ENCODE peak calls at places on chromosomes 7 and 10, in ten cellular contexts. H is IMR-90; T is AG04450; L is skeletal muscle cell; S is OCI-LY7; M is cardiac muscle cell; Z is lower lobe of right lung; U is CD4-positive, CD25-positive, alpha-beta regulatory T cell; B is cardiac fibroblast; I is testis. C is an unnamed sample.

GRCh38 chr7:95609277-95609971 is 13.1 kb upstream of the PDK4 start:
- DNase-seq in B (peak), L (no peak), M (peak), Z (no peak), S (no peak), I (peak), H (peak), T (no peak), U (no peak), C (peak)

GRCh38 chr10:69269761-69270160 is 8.5 kb upstream of the HK1 start:
- DNase-seq in B (peak), S (no peak), Z (no peak), L (peak), U (no peak), H (peak), M (peak), T (no peak), I (no peak), C (no peak)

GRCh38 chr7:129489491-129489890 is 12.8 kb upstream of the SMKR1 start:
- DNase-seq in T (peak), H (peak), S (no peak), U (no peak), B (peak), Z (no peak), I (no peak), L (peak), M (peak), C (peak)

GRCh38 chr7:80581472-80581871 is 57.0 kb upstream of the CD36 start:
- DNase-seq in Z (no peak), H (peak), T (no peak), L (peak), I (no peak), U (no peak), B (peak), S (no peak), M (no peak), C (no peak)

GRCh38 chr10:108612485-108612884 is 1310.8 kb downstream of the XPNPEP1 start:
- DNase-seq in U (no peak), Z (no peak), S (no peak), L (no peak), M (no peak), H (no peak), T (no peak), I (no peak), B (no peak), C (no peak)

GRCh38 chr10:16545126-16545736 is 23.6 kb upstream of the C1QL3 start:
- DNase-seq in B (peak), T (no peak), I (no peak), M (peak), L (no peak), H (peak), S (peak), Z (no peak), U (peak), C (peak)

GRCh38 chr7:84712326-84712725 is 474.5 kb downstream of the SEMA3D start:
- DNase-seq in Z (no peak), S (no peak), M (peak), I (no peak), H (peak), U (no peak), B (peak), T (no peak), L (no peak), C (no peak)

GRCh38 chr7:84042110-84042539 is 152.5 kb downstream of the SEMA3A start:
- DNase-seq in L (peak), T (peak), B (peak), Z (no peak), U (no peak), S (no peak), M (peak), I (no peak), H (peak), C (peak)

GRCh38 chr7:156401617-156402016 is 239.0 kb upstream of the RNF32 start:
- DNase-seq in H (no peak), M (no peak), L (no peak), Z (no peak), U (no peak), B (no peak), I (no peak), S (no peak), T (no peak), C (no peak)

GRCh38 chr10:66455304-66455703 is 470.5 kb upstream of the LRRTM3 start:
- DNase-seq in T (no peak), S (no peak), H (no peak), M (no peak), B (no peak), L (no peak), U (no peak), I (peak), Z (no peak), C (no peak)

GRCh38 chr7:26189697-26190096 is 10.8 kb downstream of the HNRNPA2B1 start:
- DNase-seq in I (no peak), L (no peak), T (no peak), S (no peak), Z (no peak), M (no peak), U (no peak), B (no peak), H (no peak), C (no peak)

GRCh38 chr10:80437227-80437626 is 16.9 kb upstream of the TSPAN14 start:
- DNase-seq in T (no peak), B (no peak), H (no peak), L (no peak), Z (no peak), I (no peak), S (no peak), U (no peak), M (no peak), C (no peak)

GRCh38 chr10:84499846-84500245 is 171.5 kb downstream of the CCSER2 start:
- DNase-seq in U (no peak), I (no peak), S (no peak), Z (no peak), L (no peak), M (no peak), B (no peak), T (no peak), H (peak), C (no peak)

GRCh38 chr10:44478040-44478439 is 93.1 kb upstream of the CXCL12 start:
- DNase-seq in I (no peak), Z (no peak), L (peak), H (peak), M (peak), U (no peak), S (no peak), T (no peak), B (peak), C (no peak)

GRCh38 chr10:5776881-5777197 is 36.4 kb downstream of the GDI2 start:
- DNase-seq in T (peak), U (no peak), S (no peak), M (peak), B (peak), L (peak), I (no peak), H (peak), Z (no peak), C (peak)

GRCh38 chr7:30022991-30023390 is 3.5 kb downstream of the FKBP14 start:
- DNase-seq in S (no peak), H (no peak), U (no peak), Z (no peak), M (no peak), T (no peak), B (no peak), L (no peak), I (no peak), C (no peak)
- H3K4me3 ChIP-seq in S (peak), H (no peak), U (no peak), Z (no peak), M (no peak), T (no peak), B (no peak), L (no peak), I (no peak), C (no peak)

GRCh38 chr7:27196287-27196739 is 3.6 kb downstream of the HOXA13 start:
- DNase-seq in M (peak), T (peak), U (peak), S (peak), L (no peak), B (peak), I (peak), H (peak), Z (peak), C (peak)
- H3K4me3 ChIP-seq in M (no peak), T (no peak), U (no peak), S (no peak), L (no peak), B (no peak), I (no peak), H (no peak), Z (no peak), C (no peak)

GRCh38 chr10:72318383-72319262 is 36.1 kb downstream of the DNAJB12 start:
- DNase-seq in B (peak), I (no peak), S (no peak), L (no peak), T (no peak), U (no peak), Z (no peak), H (no peak), M (no peak), C (peak)
- H3K4me3 ChIP-seq in B (no peak), I (peak), S (peak), L (peak), T (peak), U (peak), Z (peak), H (no peak), M (no peak), C (no peak)

DNA sequence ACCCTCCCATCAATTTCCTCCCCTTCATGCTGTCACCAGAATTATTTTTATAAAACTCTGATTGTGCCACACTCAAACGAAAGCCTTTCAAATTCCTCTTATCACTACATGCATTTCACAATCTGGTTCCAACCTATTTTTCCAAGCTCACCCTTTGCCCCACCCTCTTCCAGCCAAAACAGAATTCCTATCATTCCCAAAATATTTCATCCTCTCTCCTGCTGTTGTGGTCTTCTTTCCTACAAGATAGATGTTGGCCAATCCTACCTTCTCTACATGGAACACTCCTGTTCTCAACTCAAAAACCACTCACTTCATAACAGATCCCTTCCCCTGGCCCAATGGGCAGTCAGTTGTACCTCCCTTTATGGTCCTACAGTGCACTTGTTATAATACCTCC is 111.5 kb downstream of the ELAPOR2 start:
- DNase-seq in Z (no peak), M (peak), S (no peak), B (peak), U (no peak), I (no peak), T (no peak), H (no peak), L (no peak), C (no peak)
- H3K4me3 ChIP-seq in Z (no peak), M (no peak), S (no peak), B (no peak), U (no peak), I (no peak), T (no peak), H (no peak), L (no peak), C (no peak)

C was measured in astrocyte of the spinal cord.